ENCODE peak calls at places on chromosome 2, in seven cellular contexts. One of them, this sample, is unnamed.

GRCh38 chr2:222232846-222233245 is 66.0 kb downstream of the PAX3 start:
- DNase-seq in HFF-Myc: no peak
- DNase-seq in AG09319: no peak
- DNase-seq in neural crest cell: no peak
- DNase-seq in right atrium auricular region: no peak
- DNase-seq in omental fat pad: no peak
- DNase-seq in cardiac muscle cell: no peak
- DNase-seq in this sample: no peak

GRCh38 chr2:215680605-215681598 is 245.0 kb upstream of the FN1 start:
- DNase-seq in HFF-Myc: no peak
- DNase-seq in omental fat pad: no peak
- DNase-seq in AG09319: no peak
- DNase-seq in cardiac muscle cell: peak
- DNase-seq in right atrium auricular region: no peak
- DNase-seq in neural crest cell: no peak
- DNase-seq in this sample: peak

GRCh38 chr2:152456262-152456661 is 121.3 kb downstream of the FMNL2 start:
- DNase-seq in cardiac muscle cell: peak
- DNase-seq in HFF-Myc: no peak
- DNase-seq in right atrium auricular region: no peak
- DNase-seq in omental fat pad: no peak
- DNase-seq in AG09319: no peak
- DNase-seq in neural crest cell: no peak
- DNase-seq in this sample: no peak

GRCh38 chr2:97889156-97889555 is 106.6 kb downstream of the TMEM131 start:
- DNase-seq in cardiac muscle cell: no peak
- DNase-seq in right atrium auricular region: no peak
- DNase-seq in omental fat pad: no peak
- DNase-seq in HFF-Myc: no peak
- DNase-seq in AG09319: no peak
- DNase-seq in neural crest cell: no peak
- DNase-seq in this sample: no peak

GRCh38 chr2:233079473-233079877 is 19.3 kb downstream of the INPP5D start:
- DNase-seq in AG09319: no peak
- DNase-seq in HFF-Myc: no peak
- DNase-seq in omental fat pad: no peak
- DNase-seq in cardiac muscle cell: no peak
- DNase-seq in neural crest cell: no peak
- DNase-seq in right atrium auricular region: no peak
- DNase-seq in this sample: no peak

GRCh38 chr2:240235811-240236210 is 95.4 kb upstream of the OTOS start:
- DNase-seq in omental fat pad: no peak
- DNase-seq in AG09319: no peak
- DNase-seq in HFF-Myc: no peak
- DNase-seq in neural crest cell: no peak
- DNase-seq in cardiac muscle cell: no peak
- DNase-seq in right atrium auricular region: no peak
- DNase-seq in this sample: no peak

GRCh38 chr2:216574046-216574445 is 59.2 kb upstream of the IGFBP2 start:
- DNase-seq in cardiac muscle cell: no peak
- DNase-seq in HFF-Myc: no peak
- DNase-seq in omental fat pad: no peak
- DNase-seq in AG09319: no peak
- DNase-seq in right atrium auricular region: no peak
- DNase-seq in neural crest cell: no peak
- DNase-seq in this sample: no peak

GRCh38 chr2:150100311-150100710 is 387.2 kb downstream of the RND3 start:
- DNase-seq in neural crest cell: no peak
- DNase-seq in cardiac muscle cell: no peak
- DNase-seq in right atrium auricular region: no peak
- DNase-seq in HFF-Myc: no peak
- DNase-seq in omental fat pad: no peak
- DNase-seq in AG09319: no peak
- DNase-seq in this sample: no peak

GRCh38 chr2:68643011-68643873 is at the start of gene PROKR1:
- DNase-seq in HFF-Myc: no peak
- DNase-seq in cardiac muscle cell: peak
- DNase-seq in AG09319: no peak
- DNase-seq in right atrium auricular region: no peak
- DNase-seq in omental fat pad: no peak
- DNase-seq in neural crest cell: peak
- DNase-seq in this sample: no peak

GRCh38 chr2:71358931-71359671 is 27.5 kb downstream of the ZNF638 start:
- DNase-seq in AG09319: peak
- DNase-seq in cardiac muscle cell: peak
- DNase-seq in neural crest cell: no peak
- DNase-seq in HFF-Myc: peak
- DNase-seq in right atrium auricular region: no peak
- DNase-seq in omental fat pad: no peak
- DNase-seq in this sample: no peak

GRCh38 chr2:42053791-42054656 is 6.2 kb downstream of the PKDCC start:
- DNase-seq in omental fat pad: no peak
- DNase-seq in right atrium auricular region: no peak
- DNase-seq in neural crest cell: no peak
- DNase-seq in HFF-Myc: no peak
- DNase-seq in cardiac muscle cell: peak
- DNase-seq in AG09319: no peak
- DNase-seq in this sample: no peak

GRCh38 chr2:239937866-239938640 is 87.1 kb downstream of the NDUFA10 start:
- DNase-seq in neural crest cell: no peak
- DNase-seq in HFF-Myc: no peak
- DNase-seq in cardiac muscle cell: no peak
- DNase-seq in AG09319: no peak
- DNase-seq in right atrium auricular region: no peak
- DNase-seq in omental fat pad: peak
- DNase-seq in this sample: no peak

GRCh38 chr2:236754234-236754924 is 184.8 kb downstream of the ACKR3 start:
- DNase-seq in neural crest cell: no peak
- DNase-seq in right atrium auricular region: no peak
- DNase-seq in cardiac muscle cell: no peak
- DNase-seq in HFF-Myc: no peak
- DNase-seq in omental fat pad: no peak
- DNase-seq in AG09319: no peak
- DNase-seq in this sample: no peak

GRCh38 chr2:241909769-241910168 is 40.2 kb downstream of the RTP5 start:
- DNase-seq in right atrium auricular region: no peak
- DNase-seq in neural crest cell: no peak
- DNase-seq in omental fat pad: no peak
- DNase-seq in HFF-Myc: no peak
- DNase-seq in AG09319: no peak
- DNase-seq in cardiac muscle cell: no peak
- DNase-seq in this sample: no peak

GRCh38 chr2:188984126-188984525 is 10.0 kb downstream of the COL3A1 start:
- DNase-seq in cardiac muscle cell: peak
- DNase-seq in right atrium auricular region: no peak
- DNase-seq in HFF-Myc: no peak
- DNase-seq in neural crest cell: no peak
- DNase-seq in omental fat pad: no peak
- DNase-seq in AG09319: peak
- DNase-seq in this sample: peak

GRCh38 chr2:86393521-86394490 is 47.4 kb upstream of the KDM3A start:
- DNase-seq in neural crest cell: no peak
- DNase-seq in cardiac muscle cell: peak
- DNase-seq in omental fat pad: no peak
- DNase-seq in HFF-Myc: no peak
- DNase-seq in right atrium auricular region: no peak
- DNase-seq in AG09319: no peak
- DNase-seq in this sample: no peak

GRCh38 chr2:182761903-182762302 is 45.8 kb downstream of the DNAJC10 start:
- DNase-seq in HFF-Myc: no peak
- DNase-seq in AG09319: peak
- DNase-seq in cardiac muscle cell: peak
- DNase-seq in omental fat pad: no peak
- DNase-seq in neural crest cell: no peak
- DNase-seq in right atrium auricular region: no peak
- DNase-seq in this sample: no peak

GRCh38 chr2:153787612-153788011 is 84.1 kb upstream of the GALNT13 start:
- DNase-seq in cardiac muscle cell: no peak
- DNase-seq in omental fat pad: no peak
- DNase-seq in AG09319: no peak
- DNase-seq in HFF-Myc: no peak
- DNase-seq in right atrium auricular region: no peak
- DNase-seq in neural crest cell: no peak
- DNase-seq in this sample: no peak
- TF ChIP-seq CTCF in cardiac muscle cell: no peak
- TF ChIP-seq CTCF in omental fat pad: no peak
- TF ChIP-seq CTCF in AG09319: no peak
- TF ChIP-seq CTCF in HFF-Myc: no peak
- TF ChIP-seq CTCF in right atrium auricular region: no peak
- TF ChIP-seq CTCF in neural crest cell: no peak
- TF ChIP-seq CTCF in this sample: no peak

GRCh38 chr2:84177733-84178132 is 281.3 kb downstream of the SUCLG1 start:
- DNase-seq in right atrium auricular region: no peak
- DNase-seq in HFF-Myc: no peak
- DNase-seq in cardiac muscle cell: no peak
- DNase-seq in AG09319: no peak
- DNase-seq in omental fat pad: no peak
- DNase-seq in neural crest cell: no peak
- DNase-seq in this sample: no peak

GRCh38 chr2:84170979-84171378 is 288.1 kb downstream of the SUCLG1 start:
- DNase-seq in omental fat pad: no peak
- DNase-seq in AG09319: no peak
- DNase-seq in right atrium auricular region: no peak
- DNase-seq in cardiac muscle cell: no peak
- DNase-seq in HFF-Myc: no peak
- DNase-seq in neural crest cell: no peak
- DNase-seq in this sample: no peak

GRCh38 chr2:84173041-84173440 is 286.0 kb downstream of the SUCLG1 start:
- DNase-seq in right atrium auricular region: no peak
- DNase-seq in cardiac muscle cell: no peak
- DNase-seq in neural crest cell: no peak
- DNase-seq in HFF-Myc: no peak
- DNase-seq in AG09319: no peak
- DNase-seq in omental fat pad: no peak
- DNase-seq in this sample: no peak

GRCh38 chr2:84175970-84176369 is 283.1 kb downstream of the SUCLG1 start:
- DNase-seq in omental fat pad: no peak
- DNase-seq in neural crest cell: no peak
- DNase-seq in cardiac muscle cell: no peak
- DNase-seq in HFF-Myc: no peak
- DNase-seq in right atrium auricular region: no peak
- DNase-seq in AG09319: no peak
- DNase-seq in this sample: no peak

DNA sequence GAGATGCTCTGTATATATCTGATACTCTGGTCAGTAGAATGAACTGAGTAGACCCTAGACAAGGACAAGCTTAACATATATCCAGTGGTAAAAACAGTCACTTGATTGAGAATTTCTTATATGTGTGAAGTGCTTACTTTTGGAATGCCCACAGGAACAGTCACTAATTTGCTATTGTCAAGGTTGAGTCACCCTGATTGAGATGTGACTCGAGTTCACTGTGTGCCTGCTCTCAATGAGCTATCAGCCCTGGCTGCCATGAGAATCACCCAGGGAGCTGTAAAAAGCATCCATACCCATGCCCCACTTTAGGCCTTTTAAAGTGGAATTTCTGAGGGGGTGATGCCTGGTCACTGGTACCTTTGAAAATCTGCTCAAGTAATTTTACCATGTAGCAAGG is 283.7 kb downstream of the SUCLG1 start:
- DNase-seq in cardiac muscle cell: no peak
- DNase-seq in omental fat pad: no peak
- DNase-seq in HFF-Myc: no peak
- DNase-seq in right atrium auricular region: no peak
- DNase-seq in neural crest cell: no peak
- DNase-seq in AG09319: no peak
- DNase-seq in this sample: no peak
- TF ChIP-seq CTCF in cardiac muscle cell: no peak
- TF ChIP-seq CTCF in omental fat pad: no peak
- TF ChIP-seq CTCF in HFF-Myc: no peak
- TF ChIP-seq CTCF in right atrium auricular region: no peak
- TF ChIP-seq CTCF in neural crest cell: no peak
- TF ChIP-seq CTCF in AG09319: no peak
- TF ChIP-seq CTCF in this sample: no peak

GRCh38 chr2:190380962-190381412 is 27.2 kb upstream of the MFSD6 start:
- DNase-seq in omental fat pad: no peak
- DNase-seq in cardiac muscle cell: no peak
- DNase-seq in AG09319: no peak
- DNase-seq in right atrium auricular region: no peak
- DNase-seq in neural crest cell: no peak
- DNase-seq in HFF-Myc: no peak
- DNase-seq in this sample: no peak

GRCh38 chr2:190387422-190387821 is 20.7 kb upstream of the MFSD6 start:
- DNase-seq in omental fat pad: no peak
- DNase-seq in HFF-Myc: no peak
- DNase-seq in right atrium auricular region: no peak
- DNase-seq in AG09319: no peak
- DNase-seq in cardiac muscle cell: no peak
- DNase-seq in neural crest cell: no peak
- DNase-seq in this sample: no peak

GRCh38 chr2:190379249-190379964 is 28.7 kb upstream of the MFSD6 start:
- DNase-seq in neural crest cell: no peak
- DNase-seq in right atrium auricular region: no peak
- DNase-seq in cardiac muscle cell: peak
- DNase-seq in HFF-Myc: no peak
- DNase-seq in AG09319: no peak
- DNase-seq in omental fat pad: no peak
- DNase-seq in this sample: no peak

GRCh38 chr2:190378883-190379237 is 29.3 kb upstream of the MFSD6 start:
- DNase-seq in cardiac muscle cell: no peak
- DNase-seq in omental fat pad: no peak
- DNase-seq in HFF-Myc: no peak
- DNase-seq in AG09319: no peak
- DNase-seq in neural crest cell: no peak
- DNase-seq in right atrium auricular region: no peak
- DNase-seq in this sample: no peak

GRCh38 chr2:190382851-190383250 is 25.3 kb upstream of the MFSD6 start:
- DNase-seq in HFF-Myc: no peak
- DNase-seq in omental fat pad: no peak
- DNase-seq in AG09319: no peak
- DNase-seq in right atrium auricular region: no peak
- DNase-seq in cardiac muscle cell: peak
- DNase-seq in neural crest cell: no peak
- DNase-seq in this sample: peak
- TF ChIP-seq CTCF in HFF-Myc: peak
- TF ChIP-seq CTCF in omental fat pad: no peak
- TF ChIP-seq CTCF in AG09319: peak
- TF ChIP-seq CTCF in right atrium auricular region: peak
- TF ChIP-seq CTCF in cardiac muscle cell: peak
- TF ChIP-seq CTCF in neural crest cell: peak
- TF ChIP-seq CTCF in this sample: peak

GRCh38 chr2:224040753-224041152 is 1.7 kb upstream of the SERPINE2 start:
- DNase-seq in omental fat pad: no peak
- DNase-seq in AG09319: no peak
- DNase-seq in neural crest cell: no peak
- DNase-seq in cardiac muscle cell: no peak
- DNase-seq in HFF-Myc: no peak
- DNase-seq in right atrium auricular region: no peak
- DNase-seq in this sample: no peak

GRCh38 chr2:224038049-224038829 is 847 bp downstream of the SERPINE2 start:
- DNase-seq in AG09319: no peak
- DNase-seq in HFF-Myc: no peak
- DNase-seq in cardiac muscle cell: peak
- DNase-seq in right atrium auricular region: no peak
- DNase-seq in omental fat pad: no peak
- DNase-seq in neural crest cell: peak
- DNase-seq in this sample: no peak

GRCh38 chr2:224038830-224039079 is 331 bp downstream of the SERPINE2 start:
- DNase-seq in cardiac muscle cell: no peak
- DNase-seq in omental fat pad: no peak
- DNase-seq in AG09319: no peak
- DNase-seq in right atrium auricular region: no peak
- DNase-seq in neural crest cell: no peak
- DNase-seq in HFF-Myc: no peak
- DNase-seq in this sample: no peak

GRCh38 chr2:224039770-224040088 is 643 bp upstream of the SERPINE2 start:
- DNase-seq in omental fat pad: no peak
- DNase-seq in right atrium auricular region: no peak
- DNase-seq in HFF-Myc: no peak
- DNase-seq in neural crest cell: no peak
- DNase-seq in cardiac muscle cell: no peak
- DNase-seq in AG09319: no peak
- DNase-seq in this sample: no peak

GRCh38 chr2:224039080-224039769 is at the start of gene SERPINE2:
- DNase-seq in omental fat pad: no peak
- DNase-seq in right atrium auricular region: peak
- DNase-seq in cardiac muscle cell: peak
- DNase-seq in AG09319: peak
- DNase-seq in HFF-Myc: peak
- DNase-seq in neural crest cell: peak
- DNase-seq in this sample: no peak
- TF ChIP-seq CTCF in omental fat pad: no peak
- TF ChIP-seq CTCF in right atrium auricular region: peak
- TF ChIP-seq CTCF in cardiac muscle cell: peak
- TF ChIP-seq CTCF in AG09319: peak
- TF ChIP-seq CTCF in HFF-Myc: peak
- TF ChIP-seq CTCF in neural crest cell: peak
- TF ChIP-seq CTCF in this sample: peak

This sample was measured in astrocyte of the cerebellum.